ENCODE peak calls at places on chromosomes 5 and 9, in four cellular contexts. R is CD4-positive, CD25-positive, alpha-beta regulatory T cell; G is mesendoderm; C is transverse colon. N is an unnamed sample.

GRCh38 chr5:78295035-78295961 is 800 bp upstream of the AP3B1 start:
- DNase-seq in R (peak; percentile 64), G (peak; percentile 81), C (peak; percentile 58), N (peak; percentile 34)

GRCh38 chr5:125536582-125536981 is 790.1 kb upstream of the ZNF608 start:
- DNase-seq in R (no peak), G (no peak), C (no peak), N (no peak)

GRCh38 chr5:141919218-141920129 is 4.2 kb upstream of the DELE1 start:
- DNase-seq in R (no peak), G (no peak), C (peak; percentile 45), N (no peak)

GRCh38 chr5:35377653-35378052 is 147.4 kb upstream of the PRLR start:
- DNase-seq in R (no peak), G (no peak), C (no peak), N (no peak)

GRCh38 chr5:132419517-132420468 is 50.3 kb downstream of the SLC22A5 start:
- DNase-seq in R (peak; percentile 76), G (peak; percentile 88), C (peak; percentile 77), N (peak; percentile 59)

GRCh38 chr5:139708877-139709586 is 60.9 kb downstream of the CXXC5 start:
- DNase-seq in R (no peak), G (peak; percentile 97), C (peak; percentile 53), N (no peak)

GRCh38 chr5:61053937-61054336 is 108.3 kb downstream of the SMIM15 start:
- DNase-seq in R (no peak), G (no peak), C (no peak), N (no peak)

GRCh38 chr5:1765141-1765879 is 34.3 kb downstream of the MRPL36 start:
- DNase-seq in R (no peak), G (no peak), C (peak; percentile 67), N (no peak)

GRCh38 chr9:38232895-38233294 is 159.6 kb upstream of the ALDH1B1 start:
- DNase-seq in R (no peak), G (no peak), C (no peak), N (no peak)

GRCh38 chr5:160284271-160284670 is 28.1 kb downstream of the CCNJL start:
- DNase-seq in R (no peak), G (peak; percentile 53), C (no peak), N (no peak)

GRCh38 chr5:113003763-113004162 is 27.2 kb downstream of the DCP2 start:
- DNase-seq in R (no peak), G (no peak), C (no peak), N (no peak)

GRCh38 chr9:84513981-84514380 is 155.5 kb upstream of the NTRK2 start:
- DNase-seq in R (no peak), G (no peak), C (no peak), N (no peak)
- H3K27ac ChIP-seq in R (no peak overlapping the region), G (no peak overlapping the region), C (no peak overlapping the region), N (no peak overlapping the region)

DNA sequence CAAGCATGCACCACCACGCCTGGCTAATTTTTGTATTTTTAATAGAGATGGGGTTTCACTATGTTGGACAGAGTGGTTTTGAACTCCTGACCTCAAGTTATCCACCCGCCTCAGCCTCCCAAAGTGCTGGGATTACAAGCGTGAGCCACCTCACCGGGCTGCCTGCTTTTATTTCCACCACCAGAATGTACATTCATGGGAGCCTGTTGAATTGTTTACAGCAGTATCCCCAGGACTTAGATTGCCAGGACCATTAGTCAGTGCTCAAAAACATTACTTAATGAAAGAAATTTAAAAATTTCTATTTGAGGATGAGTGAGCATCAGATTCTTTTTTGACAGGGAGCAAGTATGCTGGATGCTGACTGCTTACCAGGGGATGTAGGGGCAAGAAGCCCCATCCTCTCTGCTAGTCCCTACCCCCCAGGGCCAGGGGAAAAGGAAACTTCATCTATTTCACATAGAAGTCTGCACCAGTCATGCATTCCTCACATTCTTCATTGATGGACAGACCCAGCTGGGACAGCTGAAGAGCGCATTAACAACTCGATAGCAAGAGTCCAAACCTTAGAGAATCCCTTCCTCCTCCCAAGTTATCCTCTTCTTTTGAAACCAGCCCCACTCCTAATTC is 10.3 kb upstream of the RGMB start:
- DNase-seq in R (no peak), G (peak; percentile 97), C (no peak), N (no peak)
- H3K27ac ChIP-seq in R (no peak overlapping the region), G (peak overlapping the region; percentile 76), C (no peak overlapping the region), N (no peak overlapping the region)

GRCh38 chr5:127702434-127702833 is 757 bp upstream of the CCDC192 start:
- DNase-seq in R (no peak), G (no peak), C (no peak), N (no peak)

GRCh38 chr5:127706691-127707090 is 3.5 kb downstream of the CCDC192 start:
- DNase-seq in R (no peak), G (no peak), C (no peak), N (no peak)

GRCh38 chr5:127702913-127703575 is at the start of gene CCDC192:
- DNase-seq in R (no peak), G (peak; percentile 46), C (no peak), N (no peak)

GRCh38 chr5:127705120-127705892 is 2.1 kb downstream of the CCDC192 start:
- DNase-seq in R (peak; percentile 1), G (peak; percentile 62), C (no peak), N (no peak)

DNA sequence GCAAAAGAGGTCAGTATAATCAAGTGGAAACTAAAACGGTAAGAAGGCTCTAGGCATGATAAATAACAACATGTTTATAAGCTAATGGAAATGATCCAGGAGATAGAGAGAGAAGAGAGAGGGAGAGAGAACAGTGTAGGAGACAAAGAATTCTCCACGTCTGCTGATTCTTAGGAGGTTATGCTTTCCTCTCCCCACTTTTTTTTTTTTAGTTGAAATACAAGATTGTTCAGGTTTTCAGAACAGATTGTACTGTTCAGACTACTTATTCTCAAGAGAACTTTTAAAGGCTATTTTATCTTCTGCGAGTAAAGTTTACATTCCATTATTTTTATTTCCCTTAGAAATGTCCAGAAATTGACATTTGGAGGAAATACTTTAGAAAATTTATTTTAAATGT is 4.0 kb downstream of the CCDC192 start:
- DNase-seq in R (no peak), G (no peak), C (no peak), N (no peak)
- H3K27ac ChIP-seq in R (no peak overlapping the region), G (no peak overlapping the region), C (peak overlapping the region; percentile 38), N (peak overlapping the region; percentile 58)

GRCh38 chr5:15489571-15490235 is 10.3 kb upstream of the FBXL7 start:
- DNase-seq in R (no peak), G (peak; percentile 23), C (no peak), N (no peak)
- H3K27ac ChIP-seq in R (no peak overlapping the region), G (no peak overlapping the region), C (no peak overlapping the region), N (no peak overlapping the region)

GRCh38 chr5:38640012-38640395 is 83.6 kb upstream of the LIFR start:
- DNase-seq in R (no peak), G (no peak), C (no peak), N (no peak)
- H3K27ac ChIP-seq in R (no peak overlapping the region), G (no peak overlapping the region), C (no peak overlapping the region), N (peak overlapping the region; percentile 21)